ENCODE peak calls at places on chromosomes 6 and 20, in five cellular contexts. C, L, J, Y and P are unnamed samples.

GRCh38 chr20:15772826-15773225 is 800.4 kb downstream of the KIF16B start:
- DNase-seq in J (no peak), L (no peak), Y (no peak), C (no peak), P (no peak)

GRCh38 chr20:54176610-54177009 is 2.8 kb upstream of the CYP24A1 start:
- DNase-seq in Y (no peak), J (no peak), C (no peak), L (no peak), P (peak)

GRCh38 chr6:157761331-157761921 is 61.6 kb upstream of the SNX9 start:
- DNase-seq in L (no peak), Y (no peak), J (no peak), C (no peak), P (peak)

GRCh38 chr20:46757754-46758678 is 48.6 kb downstream of the SLC2A10 start:
- DNase-seq in C (no peak), L (peak), J (peak), Y (peak), P (peak)

GRCh38 chr6:150914372-150914771 is 48.9 kb downstream of the MTHFD1L start:
- DNase-seq in J (no peak), L (no peak), C (no peak), Y (no peak), P (no peak)

GRCh38 chr6:97053643-97054411 is 129.3 kb downstream of the KLHL32 start:
- DNase-seq in L (no peak), C (no peak), J (no peak), Y (no peak), P (peak)

GRCh38 chr20:46056970-46057855 is 28.2 kb downstream of the SLC12A5 start:
- DNase-seq in L (peak), C (no peak), Y (peak), J (no peak), P (peak)

GRCh38 chr6:42451146-42451594 is 556 bp downstream of the TRERF1 start:
- DNase-seq in J (no peak), L (no peak), Y (no peak), C (no peak), P (peak)

GRCh38 chr6:38396209-38396608 is 243.5 kb downstream of the BTBD9 start:
- DNase-seq in Y (no peak), L (no peak), J (no peak), C (no peak), P (no peak)

GRCh38 chr6:69026243-69026642 is 391.2 kb downstream of the ADGRB3 start:
- DNase-seq in J (no peak), L (no peak), C (no peak), Y (no peak), P (no peak)

GRCh38 chr20:58069796-58070663 is 158.4 kb downstream of the ANKRD60 start:
- DNase-seq in J (no peak), L (peak), C (no peak), Y (no peak), P (no peak)

GRCh38 chr6:14396826-14397517 is 279.4 kb downstream of the CD83 start:
- DNase-seq in C (peak), Y (no peak), L (no peak), J (no peak), P (no peak)

GRCh38 chr6:143700684-143701342 is 23.0 kb downstream of the PHACTR2 start:
- DNase-seq in Y (peak), J (no peak), C (peak), L (no peak), P (no peak)

GRCh38 chr20:52731086-52731485 is 241.1 kb upstream of the TSHZ2 start:
- DNase-seq in Y (no peak), C (no peak), J (no peak), L (no peak), P (no peak)

GRCh38 chr20:23311932-23312331 is 38.7 kb upstream of the NXT1 start:
- DNase-seq in C (no peak), L (no peak), Y (no peak), J (no peak), P (no peak)

GRCh38 chr6:170290306-170291128 is at the start of gene DLL1:
- DNase-seq in Y (peak), J (no peak), L (peak), C (no peak), P (no peak)

GRCh38 chr6:35287671-35288396 is 9.8 kb upstream of the DEF6 start:
- DNase-seq in Y (no peak), L (no peak), C (peak), J (no peak), P (peak)

GRCh38 chr20:2135018-2135417 is 33.4 kb downstream of the STK35 start:
- DNase-seq in L (no peak), C (no peak), J (no peak), Y (no peak), P (no peak)

GRCh38 chr6:36340671-36341454 is 4.2 kb upstream of the BNIP5 start:
- DNase-seq in L (peak), C (no peak), Y (peak), J (peak), P (peak)

GRCh38 chr6:157670466-157671186 is 152.4 kb upstream of the SNX9 start:
- DNase-seq in C (no peak), Y (no peak), L (peak), J (no peak), P (no peak)

GRCh38 chr6:167588920-167589614 is 237.6 kb upstream of the AFDN start:
- DNase-seq in C (no peak), J (no peak), L (peak), Y (no peak), P (no peak)

GRCh38 chr6:1015819-1016218 is 296.1 kb upstream of the FOXQ1 start:
- DNase-seq in L (no peak), C (no peak), Y (no peak), J (no peak), P (peak)

GRCh38 chr6:41063884-41064285 is 8.3 kb downstream of the OARD1 start:
- DNase-seq in L (no peak), J (no peak), Y (no peak), C (no peak), P (no peak)

GRCh38 chr6:146498309-146498708 is 45.3 kb upstream of the RAB32 start:
- DNase-seq in Y (no peak), C (no peak), L (no peak), J (no peak), P (no peak)

GRCh38 chr20:34037121-34037520 is 43.4 kb downstream of the RALY start:
- DNase-seq in Y (peak), J (no peak), C (no peak), L (no peak), P (no peak)

GRCh38 chr6:159043236-159043635 is 1.6 kb downstream of the TAGAP start:
- DNase-seq in Y (no peak), L (peak), C (no peak), J (no peak), P (no peak)

GRCh38 chr6:29696147-29697129 is 15.5 kb upstream of the ZFP57 start:
- DNase-seq in J (peak), Y (no peak), C (no peak), L (no peak), P (peak)

GRCh38 chr20:3889489-3890409 is 562 bp downstream of the PANK2 start:
- DNase-seq in L (peak), C (no peak), J (peak), Y (peak), P (no peak)

GRCh38 chr6:36590237-36590636 is 3.9 kb upstream of the SRSF3 start:
- DNase-seq in C (peak), J (no peak), Y (no peak), L (no peak), P (peak)

GRCh38 chr6:68834561-68834960 is 199.5 kb downstream of the ADGRB3 start:
- DNase-seq in J (no peak), C (no peak), L (no peak), Y (no peak), P (no peak)

GRCh38 chr6:80523029-80523428 is 416.6 kb downstream of the BCKDHB start:
- DNase-seq in C (no peak), L (no peak), Y (no peak), J (no peak), P (no peak)

GRCh38 chr20:24588047-24588635 is 118.7 kb downstream of the SYNDIG1 start:
- DNase-seq in J (no peak), L (no peak), Y (no peak), C (no peak), P (no peak)

GRCh38 chr6:25706314-25707014 is 48.1 kb upstream of the SLC17A4 start:
- DNase-seq in Y (no peak), C (no peak), L (no peak), J (no peak), P (no peak)

GRCh38 chr6:118280210-118280609 is 267.9 kb upstream of the PLN start:
- DNase-seq in J (no peak), C (no peak), L (no peak), Y (no peak), P (no peak)

GRCh38 chr20:2920473-2920872 is 47.2 kb downstream of the PTPRA start:
- DNase-seq in L (no peak), J (no peak), Y (no peak), C (no peak), P (no peak)

GRCh38 chr6:139602577-139602976 is 228.1 kb upstream of the CITED2 start:
- DNase-seq in C (no peak), J (no peak), Y (no peak), L (no peak), P (no peak)

GRCh38 chr6:24064106-24064505 is 61.9 kb upstream of the NRSN1 start:
- DNase-seq in C (no peak), Y (no peak), J (no peak), L (no peak), P (no peak)
- TF ChIP-seq CTCF in C (no peak), Y (no peak), J (peak), L (no peak), P (no peak)

GRCh38 chr20:9352740-9353139 is 161.7 kb upstream of the LAMP5 start:
- DNase-seq in Y (no peak), C (no peak), L (no peak), J (no peak), P (no peak)
- TF ChIP-seq CTCF in Y (no peak), C (no peak), L (no peak), J (no peak), P (no peak)

GRCh38 chr6:115365783-115366182 is 694.9 kb downstream of the FRK start:
- DNase-seq in L (no peak), Y (no peak), J (no peak), C (no peak), P (no peak)
- TF ChIP-seq CTCF in L (no peak), Y (no peak), J (no peak), C (no peak), P (no peak)

DNA sequence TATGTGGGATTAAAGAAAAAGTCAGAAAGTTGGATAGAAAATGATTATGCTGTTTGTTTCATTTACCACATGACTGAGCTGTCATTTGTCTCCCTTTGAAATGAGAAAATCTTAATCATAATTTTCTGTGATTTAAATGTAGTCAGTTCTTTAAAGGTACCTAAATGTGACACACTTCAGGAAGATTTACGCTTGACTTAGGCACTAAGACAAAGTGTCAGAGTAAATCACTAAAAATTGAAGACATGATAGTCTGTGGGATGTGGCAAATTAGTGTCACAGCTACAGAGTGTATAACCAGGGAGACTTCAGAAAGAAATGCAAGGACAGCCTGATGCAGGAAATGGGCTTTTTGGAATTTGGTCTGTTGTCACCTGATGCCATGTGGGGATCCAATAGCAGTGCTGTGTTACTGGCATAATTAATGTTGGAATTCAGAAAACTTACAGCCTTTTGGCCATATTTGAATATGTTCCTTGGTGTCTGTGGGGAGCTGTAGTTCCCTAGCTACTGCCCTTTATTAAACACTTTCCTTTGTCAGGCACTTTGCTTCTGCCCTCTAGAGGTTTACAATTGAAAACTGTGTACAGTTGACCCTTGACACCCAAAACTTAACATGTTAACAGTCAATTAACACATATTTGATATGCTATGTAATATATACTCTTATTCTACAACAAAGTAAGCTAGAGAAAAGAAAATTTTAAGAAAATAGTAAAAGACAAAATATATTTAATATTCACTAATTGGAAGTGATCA is 493.8 kb downstream of the UTRN start:
- DNase-seq in L (no peak), Y (no peak), J (no peak), C (no peak), P (peak)
- TF ChIP-seq CTCF in L (no peak), Y (no peak), J (no peak), C (peak), P (peak)